ENCODE peak calls at places on chromosomes 7 and 10, in six cellular contexts. N, V, W, D, X and Y are unnamed samples.

GRCh38 chr7:124761164-124761715 is 4.4 kb downstream of the GPR37 start:
- DNase-seq in X (no peak), N (no peak), D (no peak), V (no peak), W (no peak), Y (no peak)

GRCh38 chr10:634256-634655 is 55.2 kb downstream of the DIP2C start:
- DNase-seq in V (no peak), D (no peak), W (no peak), N (no peak), X (no peak), Y (no peak)

GRCh38 chr10:124642076-124642710 is 102.0 kb downstream of the FAM53B start:
- DNase-seq in X (no peak), V (no peak), W (no peak), D (no peak), N (no peak), Y (no peak)

GRCh38 chr7:33792547-33793105 is 112.7 kb upstream of the BMPER start:
- DNase-seq in X (no peak), V (no peak), N (no peak), W (no peak), D (no peak), Y (no peak)

GRCh38 chr10:123016228-123016627 is 7.4 kb downstream of the ACADSB start:
- DNase-seq in N (no peak), D (no peak), X (no peak), W (no peak), V (no peak), Y (no peak)

GRCh38 chr7:84042110-84042539 is 152.5 kb downstream of the SEMA3A start:
- DNase-seq in N (no peak), X (peak; percentile 29), V (peak; percentile 16), D (no peak), W (no peak), Y (peak; percentile 73)

GRCh38 chr7:3042861-3043489 is 692 bp downstream of the CARD11 start:
- DNase-seq in N (no peak), V (no peak), X (no peak), D (peak; percentile 55), W (no peak), Y (no peak)

GRCh38 chr7:121966538-121967332 is 93.8 kb downstream of the PTPRZ1 start:
- DNase-seq in W (no peak), V (no peak), X (no peak), N (no peak), D (no peak), Y (no peak)

DNA sequence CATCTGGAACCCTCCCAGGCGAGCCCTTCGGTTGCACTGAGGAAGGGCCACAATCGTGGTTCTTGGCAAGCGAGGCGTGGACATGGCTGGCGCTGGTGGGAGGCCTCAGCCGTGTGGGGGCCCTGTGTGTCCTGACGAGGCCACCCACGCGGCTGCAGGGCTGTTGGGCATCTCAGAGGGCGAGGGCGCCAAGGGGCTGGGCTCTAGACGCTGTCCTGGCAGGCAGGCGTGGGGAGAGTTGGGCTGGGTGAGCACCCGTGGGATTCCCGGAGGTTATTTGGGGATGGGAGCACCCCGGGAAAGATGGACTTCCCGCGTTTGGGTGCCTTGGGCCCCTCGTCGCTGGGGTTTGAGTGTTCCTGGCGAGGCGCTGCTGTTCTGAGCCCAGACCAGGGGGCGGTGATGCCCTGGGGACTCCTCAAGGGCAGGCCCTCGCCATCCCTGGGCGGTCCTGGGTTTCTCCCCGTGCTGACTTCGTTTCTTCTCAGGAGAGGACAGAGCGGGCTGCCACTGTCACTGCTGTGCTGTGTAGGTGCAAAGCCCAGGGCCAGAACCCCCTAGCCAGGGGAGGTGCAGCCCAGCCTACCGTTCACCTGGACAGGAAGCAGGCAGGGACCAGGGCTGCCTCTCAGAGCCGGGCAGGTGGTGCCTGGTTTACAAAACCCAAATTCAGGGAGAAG is 87.2 kb downstream of the DNAJB6 start:
- DNase-seq in W (no peak), D (no peak), N (no peak), V (no peak), X (no peak), Y (no peak)
- TF ChIP-seq CTCF in W (no peak), D (no peak), N (no peak), V (no peak), X (no peak), Y (no peak)

GRCh38 chr10:43846187-43846680 is 197.6 kb upstream of the ZNF32 start:
- DNase-seq in D (no peak), V (no peak), W (peak; percentile 54), X (no peak), N (no peak), Y (no peak)
- H3K4me3 ChIP-seq in D (no peak overlapping the region), V (no peak overlapping the region), W (no peak overlapping the region), X (no peak overlapping the region), N (no peak overlapping the region), Y (peak overlapping the region; percentile 25)

GRCh38 chr7:66118603-66119002 is 4.0 kb downstream of the CRCP start:
- DNase-seq in X (no peak), N (no peak), D (no peak), W (no peak), V (no peak), Y (no peak)

GRCh38 chr7:66110861-66111260 is 3.8 kb upstream of the CRCP start:
- DNase-seq in D (no peak), N (no peak), W (no peak), X (peak; percentile 73), V (peak; percentile 68), Y (peak; percentile 85)

GRCh38 chr7:66119502-66119901 is 4.9 kb downstream of the CRCP start:
- DNase-seq in W (no peak), N (no peak), X (no peak), D (no peak), V (no peak), Y (no peak)

GRCh38 chr7:66114743-66115727 is at the start of gene CRCP:
- DNase-seq in V (peak; percentile 77), N (peak; percentile 80), W (peak; percentile 82), D (peak; percentile 86), X (peak; percentile 30), Y (no peak)
- TF ChIP-seq CTCF in V (no peak), N (no peak), W (no peak), D (no peak), X (peak; percentile 62), Y (peak; percentile 56)

GRCh38 chr10:63554666-63555065 is 33.5 kb downstream of the REEP3 start:
- DNase-seq in W (no peak), V (no peak), D (no peak), X (peak; percentile 51), N (no peak), Y (peak; percentile 77)

GRCh38 chr10:63555330-63555729 is 34.1 kb downstream of the REEP3 start:
- DNase-seq in X (no peak), W (no peak), N (no peak), V (no peak), D (no peak), Y (no peak)

GRCh38 chr10:63549810-63550209 is 28.6 kb downstream of the REEP3 start:
- DNase-seq in D (no peak), N (no peak), V (no peak), X (no peak), W (no peak), Y (no peak)

GRCh38 chr10:63553473-63553872 is 32.3 kb downstream of the REEP3 start:
- DNase-seq in D (no peak), N (no peak), X (no peak), V (no peak), W (no peak), Y (no peak)

DNA sequence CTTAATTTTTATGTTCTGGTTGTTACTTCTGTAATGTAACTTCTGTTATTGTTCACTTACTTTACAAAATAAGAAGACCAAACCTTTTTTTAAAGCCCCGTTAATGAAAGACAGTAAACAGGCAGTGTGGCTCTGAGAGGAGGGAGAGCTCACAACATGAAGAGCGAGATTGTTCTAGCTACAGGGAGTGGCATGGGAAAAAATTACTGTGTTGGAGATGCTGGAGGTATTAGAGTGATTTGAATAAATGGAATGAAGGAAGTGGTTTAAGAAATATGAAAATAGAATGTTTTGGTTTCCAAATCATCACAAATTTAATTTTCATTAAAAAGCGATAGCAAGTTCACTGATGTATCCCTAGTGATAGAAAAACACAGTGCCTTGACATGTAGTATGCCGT is 31.8 kb downstream of the REEP3 start:
- DNase-seq in V (peak; percentile 40), D (no peak), W (no peak), N (no peak), X (peak; percentile 18), Y (peak; percentile 72)
- H3K4me3 ChIP-seq in V (no peak overlapping the region), D (no peak overlapping the region), W (no peak overlapping the region), N (no peak overlapping the region), X (no peak overlapping the region), Y (no peak overlapping the region)